ENCODE peak calls at places on chromosome 13, in five cellular contexts. C is globus pallidus, F is GM12865, D is SW480, N is amniotic stem cell. U is an unnamed sample.

GRCh38 chr13:40352385-40352778 is 314.1 kb downstream of the FOXO1 start:
- DNase-seq in C (peak; percentile 57), F (no peak), D (no peak), N (no peak), U (no peak)

GRCh38 chr13:59746291-59746962 is 417.3 kb downstream of the DIAPH3 start:
- DNase-seq in C (no peak), F (peak; percentile 19), D (no peak), N (peak; percentile 7), U (no peak)

GRCh38 chr13:31835932-31836331 is 96.6 kb downstream of the RXFP2 start:
- DNase-seq in C (no peak), F (no peak), D (no peak), N (no peak), U (peak; percentile 29)

GRCh38 chr13:31067416-31068118 is 94.1 kb downstream of the HSPH1 start:
- DNase-seq in C (no peak), F (no peak), D (no peak), N (no peak), U (no peak)

GRCh38 chr13:106819413-106820180 is 251.7 kb upstream of the ARGLU1 start:
- DNase-seq in C (no peak), F (no peak), D (no peak), N (no peak), U (no peak)

GRCh38 chr13:38340624-38341023 is 9.0 kb upstream of the UFM1 start:
- DNase-seq in C (no peak), F (no peak), D (no peak), N (no peak), U (no peak)

GRCh38 chr13:110530839-110531499 is 30.6 kb downstream of the RAB20 start:
- DNase-seq in C (no peak), F (no peak), D (no peak), N (no peak), U (no peak)

GRCh38 chr13:76812206-76812882 is 73.9 kb downstream of the KCTD12 start:
- DNase-seq in C (peak; percentile 56), F (no peak), D (no peak), N (no peak), U (peak; percentile 95)

GRCh38 chr13:76289558-76289957 is 596.6 kb downstream of the KCTD12 start:
- DNase-seq in C (no peak), F (no peak), D (no peak), N (no peak), U (peak; percentile 7)

GRCh38 chr13:113178070-113178895 is 19.8 kb downstream of the PROZ start:
- DNase-seq in C (no peak), F (no peak), D (no peak), N (peak; percentile 87), U (no peak)

GRCh38 chr13:48251616-48252081 is 18.6 kb downstream of the ITM2B start:
- DNase-seq in C (no peak), F (no peak), D (no peak), N (no peak), U (peak; percentile 78)

GRCh38 chr13:52713894-52714293 is 25.7 kb downstream of the CNMD start:
- DNase-seq in C (peak; percentile 31), F (no peak), D (no peak), N (no peak), U (no peak)

GRCh38 chr13:100789481-100789880 is 114.9 kb upstream of the TMTC4 start:
- DNase-seq in C (peak; percentile 89), F (no peak), D (no peak), N (no peak), U (peak; percentile 25)

U was measured in G401.